ENCODE peak calls at places on chromosome 18, in six cellular contexts. One of them, this sample, is unnamed. For H3K4me1, the result is how much of the 10 kb centered on the place peaks cover.

GRCh38 chr18:80181642-80182461 is 65.5 kb downstream of the PARD6G start:
- DNase-seq in GM12878: no peak
- DNase-seq in IMR-90: no peak
- DNase-seq in DND-41: peak
- DNase-seq in lower lobe of right lung: no peak
- DNase-seq in body of pancreas: no peak
- DNase-seq in this sample: no peak

GRCh38 chr18:3985664-3986063 is 469.4 kb downstream of the DLGAP1 start:
- DNase-seq in GM12878: no peak
- DNase-seq in IMR-90: peak
- DNase-seq in DND-41: no peak
- DNase-seq in lower lobe of right lung: no peak
- DNase-seq in body of pancreas: no peak
- DNase-seq in this sample: no peak

GRCh38 chr18:26309283-26309682 is 83.0 kb downstream of the TAF4B start:
- DNase-seq in GM12878: no peak
- DNase-seq in IMR-90: peak
- DNase-seq in DND-41: no peak
- DNase-seq in lower lobe of right lung: no peak
- DNase-seq in body of pancreas: no peak
- DNase-seq in this sample: no peak

GRCh38 chr18:31657823-31658669 is 26.3 kb downstream of the B4GALT6 start:
- DNase-seq in GM12878: peak
- DNase-seq in IMR-90: no peak
- DNase-seq in DND-41: no peak
- DNase-seq in lower lobe of right lung: no peak
- DNase-seq in body of pancreas: no peak
- DNase-seq in this sample: no peak

GRCh38 chr18:78642561-78643398 is 336.8 kb upstream of the SALL3 start:
- DNase-seq in GM12878: no peak
- DNase-seq in IMR-90: no peak
- DNase-seq in DND-41: no peak
- DNase-seq in lower lobe of right lung: no peak
- DNase-seq in body of pancreas: no peak
- DNase-seq in this sample: no peak

GRCh38 chr18:9731380-9731779 is 23.3 kb downstream of the RAB31 start:
- DNase-seq in GM12878: no peak
- DNase-seq in IMR-90: peak
- DNase-seq in DND-41: no peak
- DNase-seq in lower lobe of right lung: no peak
- DNase-seq in body of pancreas: no peak
- DNase-seq in this sample: no peak

GRCh38 chr18:74724186-74724585 is 126.5 kb downstream of the ZNF407 start:
- DNase-seq in GM12878: no peak
- DNase-seq in IMR-90: peak
- DNase-seq in DND-41: no peak
- DNase-seq in lower lobe of right lung: no peak
- DNase-seq in body of pancreas: no peak
- DNase-seq in this sample: no peak

GRCh38 chr18:70683263-70683662 is 394.4 kb downstream of the SOCS6 start:
- DNase-seq in GM12878: no peak
- DNase-seq in IMR-90: no peak
- DNase-seq in DND-41: no peak
- DNase-seq in lower lobe of right lung: no peak
- DNase-seq in body of pancreas: no peak
- DNase-seq in this sample: no peak

GRCh38 chr18:67525328-67526110 is 9.0 kb upstream of the DSEL start:
- DNase-seq in GM12878: no peak
- DNase-seq in IMR-90: peak
- DNase-seq in DND-41: no peak
- DNase-seq in lower lobe of right lung: peak
- DNase-seq in body of pancreas: peak
- DNase-seq in this sample: no peak

GRCh38 chr18:10190564-10190963 is 263.9 kb upstream of the APCDD1 start:
- DNase-seq in GM12878: no peak
- DNase-seq in IMR-90: peak
- DNase-seq in DND-41: no peak
- DNase-seq in lower lobe of right lung: no peak
- DNase-seq in body of pancreas: no peak
- DNase-seq in this sample: no peak

GRCh38 chr18:6746386-6746960 is 17.0 kb downstream of the ARHGAP28 start:
- DNase-seq in GM12878: no peak
- DNase-seq in IMR-90: peak
- DNase-seq in DND-41: no peak
- DNase-seq in lower lobe of right lung: no peak
- DNase-seq in body of pancreas: no peak
- DNase-seq in this sample: no peak

GRCh38 chr18:76398899-76399612 is 96.0 kb downstream of the ZNF516 start:
- DNase-seq in GM12878: peak
- DNase-seq in IMR-90: peak
- DNase-seq in DND-41: peak
- DNase-seq in lower lobe of right lung: peak
- DNase-seq in body of pancreas: peak
- DNase-seq in this sample: peak

GRCh38 chr18:59148192-59148591 is 8.5 kb downstream of the SEC11C start:
- DNase-seq in GM12878: no peak
- DNase-seq in IMR-90: no peak
- DNase-seq in DND-41: no peak
- DNase-seq in lower lobe of right lung: no peak
- DNase-seq in body of pancreas: peak
- DNase-seq in this sample: no peak

GRCh38 chr18:9296233-9297006 is 38.2 kb upstream of the TWSG1 start:
- DNase-seq in GM12878: no peak
- DNase-seq in IMR-90: peak
- DNase-seq in DND-41: no peak
- DNase-seq in lower lobe of right lung: no peak
- DNase-seq in body of pancreas: no peak
- DNase-seq in this sample: no peak

GRCh38 chr18:25310045-25310444 is 41.9 kb downstream of the ZNF521 start:
- DNase-seq in GM12878: no peak
- DNase-seq in IMR-90: peak
- DNase-seq in DND-41: no peak
- DNase-seq in lower lobe of right lung: no peak
- DNase-seq in body of pancreas: no peak
- DNase-seq in this sample: no peak

GRCh38 chr18:63788447-63789096 is 13.4 kb downstream of the SERPINB7 start:
- DNase-seq in GM12878: no peak
- DNase-seq in IMR-90: peak
- DNase-seq in DND-41: peak
- DNase-seq in lower lobe of right lung: no peak
- DNase-seq in body of pancreas: peak
- DNase-seq in this sample: no peak

GRCh38 chr18:36899289-36899688 is 70.4 kb downstream of the KIAA1328 start:
- DNase-seq in GM12878: no peak
- DNase-seq in IMR-90: peak
- DNase-seq in DND-41: no peak
- DNase-seq in lower lobe of right lung: no peak
- DNase-seq in body of pancreas: no peak
- DNase-seq in this sample: no peak

GRCh38 chr18:70634576-70635147 is 345.8 kb downstream of the SOCS6 start:
- DNase-seq in GM12878: no peak
- DNase-seq in IMR-90: no peak
- DNase-seq in DND-41: no peak
- DNase-seq in lower lobe of right lung: no peak
- DNase-seq in body of pancreas: no peak
- DNase-seq in this sample: no peak

GRCh38 chr18:75854174-75854573 is 426.7 kb upstream of the SMIM21 start:
- DNase-seq in GM12878: no peak
- DNase-seq in IMR-90: no peak
- DNase-seq in DND-41: peak
- DNase-seq in lower lobe of right lung: no peak
- DNase-seq in body of pancreas: no peak
- DNase-seq in this sample: no peak

GRCh38 chr18:47893939-47894699 is 36.3 kb downstream of the SMAD2 start:
- DNase-seq in GM12878: no peak
- DNase-seq in IMR-90: peak
- DNase-seq in DND-41: no peak
- DNase-seq in lower lobe of right lung: no peak
- DNase-seq in body of pancreas: no peak
- DNase-seq in this sample: no peak

GRCh38 chr18:11785444-11786055 is 65.7 kb upstream of the CHMP1B start:
- DNase-seq in GM12878: no peak
- DNase-seq in IMR-90: no peak
- DNase-seq in DND-41: no peak
- DNase-seq in lower lobe of right lung: no peak
- DNase-seq in body of pancreas: no peak
- DNase-seq in this sample: no peak

GRCh38 chr18:53710080-53710479 is 514.4 kb downstream of the MBD2 start:
- DNase-seq in GM12878: no peak
- DNase-seq in IMR-90: no peak
- DNase-seq in DND-41: no peak
- DNase-seq in lower lobe of right lung: no peak
- DNase-seq in body of pancreas: no peak
- DNase-seq in this sample: no peak

GRCh38 chr18:3035635-3036034 is 22.7 kb upstream of the LPIN2 start:
- DNase-seq in GM12878: no peak
- DNase-seq in IMR-90: no peak
- DNase-seq in DND-41: no peak
- DNase-seq in lower lobe of right lung: no peak
- DNase-seq in body of pancreas: no peak
- DNase-seq in this sample: no peak

GRCh38 chr18:21702602-21703001 is 2.0 kb downstream of the ABHD3 start:
- DNase-seq in GM12878: no peak
- DNase-seq in IMR-90: no peak
- DNase-seq in DND-41: no peak
- DNase-seq in lower lobe of right lung: no peak
- DNase-seq in body of pancreas: no peak
- DNase-seq in this sample: no peak

GRCh38 chr18:23864620-23865019 is 149.9 kb upstream of the TTC39C start:
- DNase-seq in GM12878: no peak
- DNase-seq in IMR-90: no peak
- DNase-seq in DND-41: peak
- DNase-seq in lower lobe of right lung: no peak
- DNase-seq in body of pancreas: no peak
- DNase-seq in this sample: no peak

GRCh38 chr18:59640721-59641120 is 56.5 kb downstream of the CCBE1 start:
- DNase-seq in GM12878: no peak
- DNase-seq in IMR-90: no peak
- DNase-seq in DND-41: no peak
- DNase-seq in lower lobe of right lung: no peak
- DNase-seq in body of pancreas: no peak
- DNase-seq in this sample: no peak

GRCh38 chr18:30971338-30971956 is 71.1 kb downstream of the DSC3 start:
- DNase-seq in GM12878: no peak
- DNase-seq in IMR-90: peak
- DNase-seq in DND-41: no peak
- DNase-seq in lower lobe of right lung: no peak
- DNase-seq in body of pancreas: no peak
- DNase-seq in this sample: no peak

DNA sequence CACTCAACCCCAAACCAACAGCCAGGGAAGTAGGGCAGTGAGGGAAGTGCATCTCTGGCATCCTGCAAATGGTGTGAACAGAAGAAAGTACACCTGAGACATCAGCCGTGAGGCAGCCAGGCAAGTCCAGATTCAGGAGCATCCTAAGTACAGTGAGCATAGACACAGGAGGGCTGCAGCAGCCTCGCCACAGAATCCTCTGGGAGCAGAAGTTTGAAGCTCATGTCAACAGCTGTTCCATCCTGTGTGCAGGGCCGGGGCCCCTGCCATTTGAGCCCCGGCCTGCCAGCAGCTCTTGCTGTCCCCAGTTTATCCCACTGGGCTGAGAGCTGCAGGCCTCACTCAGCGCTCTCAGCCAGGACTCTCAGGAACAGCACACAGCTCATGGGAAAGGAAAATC is 14.5 kb downstream of the LOXHD1 start:
- DNase-seq in GM12878: no peak
- DNase-seq in IMR-90: no peak
- DNase-seq in DND-41: no peak
- DNase-seq in lower lobe of right lung: no peak
- DNase-seq in body of pancreas: no peak
- DNase-seq in this sample: no peak
- H3K4me1 ChIP-seq in GM12878: under half
- H3K4me1 ChIP-seq in IMR-90: under half
- H3K4me1 ChIP-seq in DND-41: under half
- H3K4me1 ChIP-seq in lower lobe of right lung: under half
- H3K4me1 ChIP-seq in body of pancreas: under half
- H3K4me1 ChIP-seq in this sample: under half

GRCh38 chr18:41162191-41162590 is 792.8 kb upstream of the PIK3C3 start:
- DNase-seq in GM12878: no peak
- DNase-seq in IMR-90: no peak
- DNase-seq in DND-41: no peak
- DNase-seq in lower lobe of right lung: no peak
- DNase-seq in body of pancreas: no peak
- DNase-seq in this sample: no peak

GRCh38 chr18:41165625-41166024 is 789.4 kb upstream of the PIK3C3 start:
- DNase-seq in GM12878: no peak
- DNase-seq in IMR-90: peak
- DNase-seq in DND-41: no peak
- DNase-seq in lower lobe of right lung: no peak
- DNase-seq in body of pancreas: no peak
- DNase-seq in this sample: no peak

DNA sequence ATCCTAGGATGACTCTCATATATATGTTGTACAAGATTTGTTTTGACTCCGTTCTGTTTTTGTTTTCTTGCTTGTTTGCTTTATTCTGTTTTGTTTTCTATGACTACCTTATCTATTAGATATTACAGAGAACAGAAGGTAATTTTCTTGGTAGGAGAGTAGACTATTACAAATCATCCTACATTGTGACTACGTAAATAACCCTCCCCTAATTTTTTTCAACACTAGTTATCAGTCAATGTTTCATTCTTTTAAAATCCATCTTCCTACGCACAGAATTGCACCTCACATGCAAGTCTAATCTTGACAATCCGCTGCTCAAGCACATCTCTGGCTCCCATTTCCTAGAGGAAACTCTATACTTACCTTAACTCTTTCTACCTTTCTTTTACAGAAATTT is 792.3 kb upstream of the PIK3C3 start:
- DNase-seq in GM12878: no peak
- DNase-seq in IMR-90: no peak
- DNase-seq in DND-41: no peak
- DNase-seq in lower lobe of right lung: no peak
- DNase-seq in body of pancreas: no peak
- DNase-seq in this sample: no peak
- H3K4me3 ChIP-seq in GM12878: no peak
- H3K4me3 ChIP-seq in IMR-90: no peak
- H3K4me3 ChIP-seq in DND-41: no peak
- H3K4me3 ChIP-seq in lower lobe of right lung: no peak
- H3K4me3 ChIP-seq in body of pancreas: no peak
- H3K4me3 ChIP-seq in this sample: no peak

DNA sequence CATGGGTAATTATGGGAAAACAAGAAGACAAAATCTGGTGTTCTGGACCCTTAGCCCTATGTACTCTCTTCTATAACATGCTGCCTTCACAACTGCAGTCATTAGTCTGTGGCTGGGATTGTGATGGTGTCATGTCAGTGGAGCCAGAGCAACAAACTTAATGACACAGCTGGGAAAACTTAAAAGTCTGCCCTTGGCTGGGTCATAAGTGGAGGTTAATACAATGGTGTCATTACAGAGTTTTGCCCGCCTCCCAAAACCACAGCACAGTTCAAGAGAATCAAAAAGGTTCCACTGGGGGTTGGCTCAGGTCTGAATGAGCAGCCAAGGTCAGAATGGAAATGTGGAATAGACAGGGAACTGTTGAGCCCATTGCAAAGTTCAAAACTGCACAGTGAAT is 455.7 kb upstream of the PIK3C3 start:
- DNase-seq in GM12878: no peak
- DNase-seq in IMR-90: no peak
- DNase-seq in DND-41: no peak
- DNase-seq in lower lobe of right lung: no peak
- DNase-seq in body of pancreas: no peak
- DNase-seq in this sample: no peak
- H3K4me1 ChIP-seq in GM12878: under half
- H3K4me1 ChIP-seq in IMR-90: under half
- H3K4me1 ChIP-seq in DND-41: under half
- H3K4me1 ChIP-seq in lower lobe of right lung: under half
- H3K4me1 ChIP-seq in body of pancreas: under half
- H3K4me1 ChIP-seq in this sample: under half

GRCh38 chr18:38805256-38805655 is 1239.7 kb upstream of the CELF4 start:
- DNase-seq in GM12878: no peak
- DNase-seq in IMR-90: no peak
- DNase-seq in DND-41: no peak
- DNase-seq in lower lobe of right lung: no peak
- DNase-seq in body of pancreas: no peak
- DNase-seq in this sample: no peak
- H3K4me3 ChIP-seq in GM12878: no peak
- H3K4me3 ChIP-seq in IMR-90: no peak
- H3K4me3 ChIP-seq in DND-41: no peak
- H3K4me3 ChIP-seq in lower lobe of right lung: no peak
- H3K4me3 ChIP-seq in body of pancreas: no peak
- H3K4me3 ChIP-seq in this sample: no peak

This sample was measured in left lung.